ENCODE peak calls at places on chromosomes 3 and 15, in five cellular contexts. I, O, E, D and T are unnamed samples.

GRCh38 chr3:113277414-113277813 is 66.1 kb downstream of the BOC start:
- DNase-seq in I (no peak), O (no peak), E (no peak), D (no peak), T (no peak)

GRCh38 chr15:67066041-67067021 is 929 bp downstream of the SMAD3 start:
- DNase-seq in I (no peak), O (no peak), E (no peak), D (peak; percentile 70), T (peak; percentile 91)

GRCh38 chr3:62201438-62202035 is 171.8 kb downstream of the FEZF2 start:
- DNase-seq in I (no peak), O (no peak), E (no peak), D (no peak), T (peak; percentile 45)

GRCh38 chr15:47717036-47717611 is at the start of gene SEMA6D:
- DNase-seq in I (peak; percentile 46), O (peak; percentile 72), E (peak; percentile 76), D (peak; percentile 91), T (peak; percentile 90)

GRCh38 chr15:31298707-31299172 is 27.9 kb upstream of the KLF13 start:
- DNase-seq in I (no peak), O (peak; percentile 3), E (no peak), D (peak; percentile 30), T (no peak)

GRCh38 chr3:65569129-65569528 is 469.6 kb downstream of the MAGI1 start:
- DNase-seq in I (no peak), O (no peak), E (no peak), D (no peak), T (peak; percentile 32)

GRCh38 chr15:100247228-100248225 is 94.2 kb downstream of the ADAMTS17 start:
- DNase-seq in I (no peak), O (no peak), E (no peak), D (peak; percentile 16), T (no peak)

GRCh38 chr3:165382672-165383071 is 186.5 kb upstream of the SLITRK3 start:
- DNase-seq in I (no peak), O (no peak), E (no peak), D (no peak), T (no peak)

GRCh38 chr3:120450261-120450913 is 405 bp downstream of the FSTL1 start:
- DNase-seq in I (no peak), O (peak; percentile 44), E (peak; percentile 39), D (peak; percentile 70), T (peak; percentile 35)

GRCh38 chr3:14386254-14386653 is 16.2 kb upstream of the SLC6A6 start:
- DNase-seq in I (no peak), O (no peak), E (no peak), D (no peak), T (no peak)

GRCh38 chr15:23472678-23473077 is 25.6 kb upstream of the GOLGA6L2 start:
- DNase-seq in I (no peak), O (no peak), E (no peak), D (no peak), T (no peak)

GRCh38 chr15:35980719-35981118 is 434.8 kb upstream of the DPH6 start:
- DNase-seq in I (no peak), O (no peak), E (no peak), D (no peak), T (no peak)

GRCh38 chr3:32630266-32630665 is 54.7 kb upstream of the CNOT10 start:
- DNase-seq in I (no peak), O (no peak), E (no peak), D (no peak), T (no peak)

GRCh38 chr3:59268170-59268569 is 218.3 kb upstream of the CFAP20DC start:
- DNase-seq in I (no peak), O (no peak), E (no peak), D (no peak), T (no peak)

GRCh38 chr3:13069495-13069894 is 3.7 kb downstream of the IQSEC1 start:
- DNase-seq in I (no peak), O (no peak), E (no peak), D (no peak), T (no peak)

DNA sequence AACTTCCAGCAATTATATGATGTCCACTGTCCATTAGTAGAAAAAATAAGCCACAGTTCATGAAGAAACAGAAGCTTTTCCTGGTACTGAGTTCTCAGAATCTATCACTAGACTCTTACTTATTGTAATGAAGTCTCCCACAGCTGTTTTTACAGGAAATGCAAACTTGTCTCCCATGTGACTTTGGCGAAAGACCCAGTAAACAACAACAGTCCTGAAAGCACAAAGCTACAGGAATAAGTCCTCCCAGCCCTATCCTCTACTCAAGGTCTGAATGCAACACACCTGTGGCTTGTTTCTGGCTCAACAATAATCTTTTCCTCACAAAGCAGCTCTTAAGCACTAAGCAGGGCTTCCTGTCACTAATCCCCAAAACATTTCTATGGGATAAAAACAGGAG is 55.8 kb downstream of the EOMES start:
- DNase-seq in I (no peak), O (no peak), E (no peak), D (peak; percentile 71), T (no peak)
- H3K4me1 ChIP-seq in I (no peaks in the 10 kb centered on the region), O (no peaks in the 10 kb centered on the region), E (no peaks in the 10 kb centered on the region), D (no peaks in the 10 kb centered on the region), T (peaks cover 6% of the 10 kb centered on the region)

GRCh38 chr3:101940521-101940992 is 91.2 kb downstream of the NFKBIZ start:
- DNase-seq in I (no peak), O (peak; percentile 60), E (peak; percentile 42), D (peak; percentile 59), T (no peak)

GRCh38 chr3:101941253-101942039 is 92.1 kb downstream of the NFKBIZ start:
- DNase-seq in I (no peak), O (no peak), E (no peak), D (no peak), T (no peak)

GRCh38 chr3:101942356-101942755 is 93.0 kb downstream of the NFKBIZ start:
- DNase-seq in I (no peak), O (no peak), E (no peak), D (no peak), T (no peak)

GRCh38 chr3:101944308-101944707 is 95.0 kb downstream of the NFKBIZ start:
- DNase-seq in I (no peak), O (no peak), E (no peak), D (no peak), T (no peak)

DNA sequence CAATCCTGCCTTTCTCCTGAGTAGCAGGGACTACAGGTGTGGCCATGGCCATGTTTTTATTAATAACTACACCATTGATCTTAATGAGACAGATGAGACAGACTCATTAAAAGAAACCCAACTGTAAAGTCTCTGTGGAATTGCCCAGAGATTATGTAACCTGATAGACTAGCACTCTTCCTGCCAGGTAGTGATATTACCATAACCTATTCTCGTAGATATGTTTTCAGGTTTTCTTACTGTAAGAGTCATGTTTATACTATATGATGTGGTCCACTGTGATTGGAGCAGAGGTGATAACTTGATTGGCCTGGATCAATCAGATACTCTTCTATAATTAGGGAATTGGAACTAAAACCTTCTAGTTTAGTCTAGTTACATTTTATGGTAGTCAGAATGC is 93.7 kb downstream of the NFKBIZ start:
- DNase-seq in I (no peak), O (no peak), E (no peak), D (no peak), T (no peak)
- H3K4me1 ChIP-seq in I (no peaks in the 10 kb centered on the region), O (peaks cover 28% of the 10 kb centered on the region), E (no peaks in the 10 kb centered on the region), D (no peaks in the 10 kb centered on the region), T (no peaks in the 10 kb centered on the region)

DNA sequence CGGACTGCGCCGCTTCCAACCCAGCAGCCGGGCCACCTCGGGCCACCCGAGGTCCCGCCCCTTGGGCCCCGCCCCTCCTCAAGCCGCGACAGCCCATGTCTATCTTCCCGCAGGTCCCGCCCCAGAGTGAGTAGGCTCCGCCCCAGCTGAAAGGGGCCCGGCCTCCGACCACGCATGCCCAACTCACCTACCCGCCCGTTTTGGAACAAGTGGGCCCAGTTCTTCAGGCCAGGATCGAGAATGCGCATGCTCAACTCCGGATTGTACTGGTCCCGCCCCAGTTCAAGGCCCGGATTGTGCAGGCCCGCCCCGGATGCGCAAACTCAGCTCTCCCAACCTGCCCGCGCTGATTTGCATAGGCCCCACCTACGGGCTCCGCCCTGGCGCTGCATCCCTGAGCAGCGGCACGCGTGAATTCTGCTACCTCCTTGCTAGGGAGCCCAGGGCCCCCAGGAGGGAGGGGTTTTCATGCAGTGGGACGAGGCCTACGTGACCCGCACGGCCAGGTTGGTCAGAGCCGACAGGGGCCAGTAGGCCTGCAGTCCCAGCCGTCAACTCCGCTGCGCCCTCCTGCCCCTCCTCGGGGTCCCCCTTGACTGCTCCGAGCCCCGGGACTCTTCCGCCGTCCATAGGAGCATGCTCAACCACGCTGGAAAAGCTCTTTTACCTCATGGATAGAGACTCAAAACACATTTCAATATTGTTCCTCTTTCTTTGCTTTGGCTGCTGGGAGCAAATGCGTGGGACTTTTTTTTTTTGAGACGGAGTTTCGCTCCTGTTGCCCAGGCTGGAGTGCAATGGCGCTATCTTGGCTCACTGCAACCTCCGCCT is at the start of gene PFKFB4:
- DNase-seq in I (peak; percentile 99), O (peak; percentile 99), E (peak; percentile 98), D (peak; percentile 100), T (peak; percentile 99)
- H3K4me1 ChIP-seq in I (peaks cover 28% of the 10 kb centered on the region), O (peaks cover 29% of the 10 kb centered on the region), E (peaks cover 33% of the 10 kb centered on the region), D (peaks cover 9% of the 10 kb centered on the region), T (peaks cover 8% of the 10 kb centered on the region)

GRCh38 chr3:172646439-172647015 is 64.3 kb downstream of the NCEH1 start:
- DNase-seq in I (no peak), O (peak; percentile 43), E (no peak), D (no peak), T (peak; percentile 59)

GRCh38 chr3:172644258-172644657 is 66.6 kb downstream of the NCEH1 start:
- DNase-seq in I (no peak), O (no peak), E (no peak), D (no peak), T (no peak)

GRCh38 chr3:172640751-172641150 is 70.1 kb downstream of the NCEH1 start:
- DNase-seq in I (no peak), O (no peak), E (no peak), D (no peak), T (no peak)

GRCh38 chr3:172643780-172644179 is 67.1 kb downstream of the NCEH1 start:
- DNase-seq in I (no peak), O (no peak), E (no peak), D (no peak), T (no peak)

DNA sequence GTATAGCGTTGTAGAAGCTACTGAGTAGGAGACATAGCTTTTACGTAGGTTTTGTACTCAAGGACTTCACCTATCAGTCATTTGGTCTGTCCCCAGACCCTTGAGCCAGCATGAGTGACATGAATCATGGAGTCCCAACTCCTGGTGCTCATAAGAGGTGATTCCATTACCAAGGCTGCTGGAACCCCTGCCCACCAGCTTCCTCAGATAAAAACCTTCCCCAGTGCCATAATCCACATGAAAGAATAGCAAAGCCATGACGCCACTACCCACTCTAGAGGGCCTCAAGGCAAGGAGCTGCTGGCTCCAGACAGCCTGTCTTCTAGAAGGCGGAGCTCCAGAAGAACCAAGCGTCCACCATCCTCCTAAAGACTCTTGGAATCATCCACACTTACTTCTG is 69.6 kb downstream of the NCEH1 start:
- DNase-seq in I (no peak), O (no peak), E (no peak), D (no peak), T (no peak)
- H3K4me1 ChIP-seq in I (no peaks in the 10 kb centered on the region), O (no peaks in the 10 kb centered on the region), E (no peaks in the 10 kb centered on the region), D (no peaks in the 10 kb centered on the region), T (peaks cover 2% of the 10 kb centered on the region)

GRCh38 chr3:42819351-42819965 is 10.2 kb downstream of the ACKR2 start:
- DNase-seq in I (no peak), O (no peak), E (no peak), D (peak; percentile 67), T (no peak)
- H3K4me1 ChIP-seq in I (peaks cover 13% of the 10 kb centered on the region), O (peaks cover 10% of the 10 kb centered on the region), E (no peaks in the 10 kb centered on the region), D (no peaks in the 10 kb centered on the region), T (peaks cover 9% of the 10 kb centered on the region)